ENCODE peak calls at places on chromosome 2, in six cellular contexts. W is kidney epithelial cell, Q is prostate gland, L is HCT116, I is lower lobe of right lung, E is fibroblast of pulmonary artery. A is an unnamed sample.

GRCh38 chr2:235371018-235371417 is 122.8 kb upstream of the AGAP1 start:
- DNase-seq in Q (no peak), I (no peak), W (no peak), L (no peak), E (no peak), A (no peak)

GRCh38 chr2:177551989-177552413 is 159.4 kb downstream of the AGPS start:
- DNase-seq in Q (peak; percentile 8), I (peak; percentile 75), W (no peak), E (no peak), L (no peak), A (no peak)

GRCh38 chr2:188512456-188512855 is 220.8 kb downstream of the GULP1 start:
- DNase-seq in E (peak; percentile 82), Q (no peak), W (no peak), I (no peak), L (no peak), A (peak; percentile 74)

GRCh38 chr2:204763974-204764703 is 218.9 kb downstream of the PARD3B start:
- DNase-seq in Q (no peak), I (no peak), L (no peak), W (no peak), E (no peak), A (no peak)

GRCh38 chr2:233353101-233353768 is 1.1 kb upstream of the DGKD start:
- DNase-seq in L (no peak), Q (no peak), W (no peak), I (peak; percentile 61), E (no peak), A (no peak)

GRCh38 chr2:6443424-6443823 is 422.3 kb downstream of the CMPK2 start:
- DNase-seq in W (no peak), E (no peak), Q (no peak), I (no peak), L (no peak), A (no peak)

GRCh38 chr2:67463810-67464209 is 66.7 kb downstream of the ETAA1 start:
- DNase-seq in L (peak; percentile 64), W (peak; percentile 68), I (no peak), E (peak; percentile 34), Q (no peak), A (peak; percentile 52)

GRCh38 chr2:226660524-226660923 is 139.1 kb downstream of the IRS1 start:
- DNase-seq in I (no peak), Q (no peak), E (peak; percentile 97), W (no peak), L (no peak), A (peak; percentile 81)

GRCh38 chr2:134142903-134143302 is 111.0 kb upstream of the MGAT5 start:
- DNase-seq in W (no peak), E (peak; percentile 37), Q (no peak), I (no peak), L (no peak), A (peak; percentile 43)

GRCh38 chr2:89763581-89764485 is 1072.4 kb downstream of the RPIA start:
- DNase-seq in W (no peak), Q (no peak), E (no peak), L (no peak), I (peak; percentile 47), A (no peak)

GRCh38 chr2:163045830-163046229 is 207.3 kb upstream of the KCNH7 start:
- DNase-seq in E (no peak), Q (no peak), I (no peak), W (no peak), L (no peak), A (no peak)

GRCh38 chr2:55903727-55904126 is 19.9 kb downstream of the EFEMP1 start:
- DNase-seq in I (no peak), L (no peak), W (no peak), E (no peak), Q (no peak), A (no peak)

GRCh38 chr2:45860136-45861106 is 208.9 kb downstream of the PRKCE start:
- DNase-seq in W (no peak), E (peak; percentile 66), L (no peak), I (peak; percentile 52), Q (no peak), A (peak; percentile 52)

GRCh38 chr2:72144412-72144745 is 3.3 kb downstream of the CYP26B1 start:
- DNase-seq in Q (no peak), L (no peak), E (no peak), W (no peak), I (no peak), A (no peak)

GRCh38 chr2:181419124-181419855 is 37.9 kb upstream of the ITGA4 start:
- DNase-seq in Q (no peak), W (no peak), E (no peak), I (no peak), L (no peak), A (no peak)

GRCh38 chr2:105428387-105429018 is 29.7 kb upstream of the FHL2 start:
- DNase-seq in Q (peak; percentile 76), L (no peak), E (no peak), I (no peak), W (no peak), A (no peak)

GRCh38 chr2:21055879-21056790 is 12.3 kb upstream of the APOB start:
- DNase-seq in L (no peak), Q (no peak), I (no peak), E (no peak), W (no peak), A (no peak)

GRCh38 chr2:220318037-220318436 is 690.6 kb downstream of the SLC4A3 start:
- DNase-seq in W (no peak), E (no peak), I (no peak), L (no peak), Q (no peak), A (no peak)

GRCh38 chr2:69565431-69565839 is 78.1 kb downstream of the AAK1 start:
- DNase-seq in E (peak; percentile 41), Q (no peak), L (peak; percentile 36), W (no peak), I (peak; percentile 70), A (no peak)

GRCh38 chr2:222797308-222797707 is 63.5 kb upstream of the ACSL3 start:
- DNase-seq in E (peak; percentile 69), L (no peak), I (no peak), Q (no peak), W (no peak), A (peak; percentile 39)

GRCh38 chr2:200223385-200223784 is 83.1 kb upstream of the SPATS2L start:
- DNase-seq in I (no peak), L (no peak), W (no peak), E (peak; percentile 27), Q (no peak), A (no peak)

GRCh38 chr2:36672199-36672598 is 24.3 kb upstream of the VIT start:
- DNase-seq in L (peak; percentile 32), Q (no peak), E (peak; percentile 69), I (no peak), W (no peak), A (peak; percentile 48)

GRCh38 chr2:36625304-36625703 is 27.3 kb upstream of the FEZ2 start:
- DNase-seq in L (no peak), I (no peak), W (no peak), E (no peak), Q (no peak), A (no peak)

DNA sequence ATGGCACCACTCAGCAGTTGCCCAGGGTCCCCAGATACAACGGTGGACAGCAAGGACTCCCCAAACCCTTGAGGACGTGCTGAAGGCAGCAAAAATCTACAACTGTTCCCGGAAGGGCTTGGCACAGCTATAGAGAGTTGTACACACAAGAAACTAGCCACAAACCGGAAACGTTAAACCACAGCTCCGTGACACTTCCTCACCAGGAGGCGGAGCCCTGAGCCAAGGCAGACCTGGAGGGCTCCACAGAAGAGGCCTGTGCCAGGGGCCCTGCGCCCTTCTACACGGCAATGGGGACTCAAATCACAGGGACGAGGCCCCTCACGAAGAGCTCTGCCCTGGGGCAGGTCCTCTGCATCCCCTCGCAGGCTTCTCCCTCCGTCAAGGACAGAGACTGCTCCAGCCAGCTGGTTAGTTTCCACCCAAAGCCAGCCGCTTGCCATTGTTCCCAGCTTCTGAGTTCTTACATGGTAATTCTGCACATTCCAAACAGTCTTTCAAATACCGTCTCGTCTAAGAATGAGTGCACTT is 133.3 kb downstream of the HDAC4 start:
- DNase-seq in Q (peak; percentile 34), E (peak; percentile 82), W (no peak), L (peak; percentile 53), I (peak; percentile 87), A (peak; percentile 88)
- TF ChIP-seq CTCF in Q (peak; percentile 47), E (peak; percentile 28), W (no peak), L (peak; percentile 47), I (peak; percentile 44), A (peak; percentile 46)

GRCh38 chr2:101698419-101699190 is 1.1 kb downstream of the MAP4K4 start:
- DNase-seq in E (peak; percentile 36), Q (peak; percentile 12), L (peak; percentile 15), W (no peak), I (no peak), A (no peak)
- TF ChIP-seq CTCF in E (no peak), Q (no peak), L (no peak), W (no peak), I (no peak), A (no peak)

GRCh38 chr2:218569038-218569431 is 396 bp downstream of the CNOT9 start:
- DNase-seq in E (peak; percentile 61), L (peak; percentile 23), I (peak; percentile 61), Q (peak; percentile 27), W (no peak), A (peak; percentile 83)

GRCh38 chr2:218566296-218566695 is 1.9 kb downstream of the USP37 start:
- DNase-seq in I (no peak), E (no peak), W (no peak), L (no peak), Q (no peak), A (no peak)

GRCh38 chr2:218569661-218570500 is 1.2 kb downstream of the CNOT9 start:
- DNase-seq in I (no peak), L (no peak), Q (peak; percentile 32), W (no peak), E (peak; percentile 76), A (peak; percentile 55)

GRCh38 chr2:218567797-218568189 is 358 bp downstream of the USP37 start:
- DNase-seq in E (no peak), Q (no peak), L (no peak), W (no peak), I (no peak), A (no peak)

GRCh38 chr2:218568190-218569037 is at the start of the genes CNOT9 and USP37:
- DNase-seq in W (peak; percentile 72), Q (peak; percentile 99), E (peak; percentile 99), I (peak; percentile 100), L (peak; percentile 94), A (peak; percentile 99)
- TF ChIP-seq CTCF in W (no peak), Q (peak; percentile 13), E (no peak), I (no peak), L (no peak), A (no peak)

GRCh38 chr2:39452396-39452795 is 15.3 kb upstream of the MAP4K3 start:
- DNase-seq in I (no peak), W (no peak), E (no peak), Q (no peak), L (no peak), A (no peak)

GRCh38 chr2:39451954-39452353 is 14.9 kb upstream of the MAP4K3 start:
- DNase-seq in L (no peak), I (no peak), E (no peak), Q (no peak), W (no peak), A (no peak)

GRCh38 chr2:39445934-39446333 is 8.8 kb upstream of the MAP4K3 start:
- DNase-seq in Q (no peak), W (no peak), L (no peak), E (no peak), I (no peak), A (no peak)

GRCh38 chr2:39447266-39448168 is 10.4 kb upstream of the MAP4K3 start:
- DNase-seq in I (no peak), Q (no peak), W (no peak), L (no peak), E (no peak), A (no peak)

DNA sequence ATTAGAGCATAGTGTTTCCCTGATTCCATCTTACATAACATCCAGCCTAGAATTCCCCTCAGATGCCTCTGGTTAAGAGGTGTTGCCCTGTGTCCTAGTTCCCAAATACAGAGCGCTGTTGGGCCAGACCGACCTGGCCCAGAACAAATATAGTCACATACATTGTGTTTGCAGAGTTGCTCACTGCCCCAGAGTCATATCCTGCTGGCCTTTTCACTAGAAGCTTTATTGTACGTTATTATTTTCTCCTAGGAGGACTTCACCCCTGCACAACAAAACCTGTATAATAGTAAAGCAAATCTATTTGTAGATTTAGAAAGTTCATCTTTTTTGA is 11.1 kb upstream of the MAP4K3 start:
- DNase-seq in L (no peak), Q (no peak), W (no peak), E (no peak), I (no peak), A (no peak)
- TF ChIP-seq CTCF in L (no peak), Q (no peak), W (no peak), E (no peak), I (no peak), A (no peak)

A was measured in astrocyte of the spinal cord.